ENCODE peak calls at places on chromosomes 6 and 20, in ten cellular contexts. One of them, this sample, is unnamed.

GRCh38 chr20:63697868-63698545 is 1.6 kb downstream of the TNFRSF6B start:
- DNase-seq in dorsolateral prefrontal cortex: no peak
- DNase-seq in fibroblast of mammary gland: no peak
- DNase-seq in astrocyte of the cerebellum: no peak
- DNase-seq in foreskin fibroblast: no peak
- DNase-seq in IMR-90: no peak
- DNase-seq in heart right ventricle: no peak
- DNase-seq in heart left ventricle: no peak
- DNase-seq in PC-3: no peak
- DNase-seq in tibial artery: peak
- DNase-seq in this sample: peak

GRCh38 chr6:87436435-87436834 is 28.7 kb downstream of the CFAP206 start:
- DNase-seq in fibroblast of mammary gland: peak
- DNase-seq in dorsolateral prefrontal cortex: no peak
- DNase-seq in heart left ventricle: peak
- DNase-seq in foreskin fibroblast: peak
- DNase-seq in heart right ventricle: no peak
- DNase-seq in PC-3: peak
- DNase-seq in tibial artery: no peak
- DNase-seq in IMR-90: peak
- DNase-seq in astrocyte of the cerebellum: peak
- DNase-seq in this sample: peak

GRCh38 chr6:166008441-166009369 is 158.9 kb downstream of the TBXT start:
- DNase-seq in IMR-90: peak
- DNase-seq in foreskin fibroblast: peak
- DNase-seq in tibial artery: no peak
- DNase-seq in heart left ventricle: no peak
- DNase-seq in heart right ventricle: no peak
- DNase-seq in fibroblast of mammary gland: peak
- DNase-seq in dorsolateral prefrontal cortex: peak
- DNase-seq in astrocyte of the cerebellum: no peak
- DNase-seq in PC-3: no peak
- DNase-seq in this sample: no peak

GRCh38 chr20:44030394-44030793 is 115.7 kb downstream of the TOX2 start:
- DNase-seq in dorsolateral prefrontal cortex: no peak
- DNase-seq in astrocyte of the cerebellum: no peak
- DNase-seq in foreskin fibroblast: no peak
- DNase-seq in IMR-90: no peak
- DNase-seq in tibial artery: no peak
- DNase-seq in heart left ventricle: no peak
- DNase-seq in fibroblast of mammary gland: no peak
- DNase-seq in PC-3: no peak
- DNase-seq in heart right ventricle: no peak
- DNase-seq in this sample: no peak

GRCh38 chr6:37565267-37566208 is 65.8 kb upstream of the CCDC167 start:
- DNase-seq in heart right ventricle: peak
- DNase-seq in tibial artery: no peak
- DNase-seq in fibroblast of mammary gland: no peak
- DNase-seq in heart left ventricle: no peak
- DNase-seq in astrocyte of the cerebellum: no peak
- DNase-seq in dorsolateral prefrontal cortex: no peak
- DNase-seq in PC-3: no peak
- DNase-seq in foreskin fibroblast: no peak
- DNase-seq in IMR-90: no peak
- DNase-seq in this sample: no peak

GRCh38 chr6:154468760-154469159 is 41.7 kb downstream of the CNKSR3 start:
- DNase-seq in heart left ventricle: no peak
- DNase-seq in foreskin fibroblast: no peak
- DNase-seq in fibroblast of mammary gland: no peak
- DNase-seq in heart right ventricle: no peak
- DNase-seq in dorsolateral prefrontal cortex: no peak
- DNase-seq in tibial artery: no peak
- DNase-seq in PC-3: no peak
- DNase-seq in astrocyte of the cerebellum: no peak
- DNase-seq in IMR-90: no peak
- DNase-seq in this sample: no peak

GRCh38 chr6:100464910-100465700 is at the start of gene SIM1:
- DNase-seq in fibroblast of mammary gland: peak
- DNase-seq in foreskin fibroblast: peak
- DNase-seq in heart left ventricle: peak
- DNase-seq in IMR-90: peak
- DNase-seq in heart right ventricle: peak
- DNase-seq in dorsolateral prefrontal cortex: peak
- DNase-seq in PC-3: no peak
- DNase-seq in tibial artery: no peak
- DNase-seq in astrocyte of the cerebellum: peak
- DNase-seq in this sample: peak

GRCh38 chr20:49452011-49452482 is 30.4 kb downstream of the KCNB1 start:
- DNase-seq in dorsolateral prefrontal cortex: peak
- DNase-seq in IMR-90: no peak
- DNase-seq in PC-3: peak
- DNase-seq in heart left ventricle: peak
- DNase-seq in fibroblast of mammary gland: peak
- DNase-seq in tibial artery: no peak
- DNase-seq in heart right ventricle: peak
- DNase-seq in foreskin fibroblast: peak
- DNase-seq in astrocyte of the cerebellum: no peak
- DNase-seq in this sample: no peak

DNA sequence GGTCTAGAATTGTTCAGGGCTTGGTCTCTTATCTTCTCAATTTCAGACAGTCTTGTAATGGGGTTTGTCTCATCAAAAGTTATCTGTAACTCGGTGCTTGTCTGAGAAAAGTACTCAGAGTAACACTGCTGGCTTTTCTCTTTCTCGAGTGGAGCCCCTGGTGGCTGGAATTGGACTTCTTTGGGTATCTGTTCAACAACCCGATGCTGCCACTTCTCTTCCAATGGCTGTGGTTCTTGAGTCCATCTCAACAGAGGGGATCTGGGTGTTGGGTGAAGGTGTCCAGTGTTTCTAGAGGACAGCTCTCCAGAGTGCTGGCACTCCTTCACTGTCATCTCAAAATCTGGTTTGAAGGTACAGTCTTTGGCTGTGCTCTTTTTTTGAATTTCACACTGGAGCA is 24.6 kb downstream of the DST start:
- DNase-seq in heart left ventricle: no peak
- DNase-seq in foreskin fibroblast: no peak
- DNase-seq in tibial artery: no peak
- DNase-seq in IMR-90: no peak
- DNase-seq in dorsolateral prefrontal cortex: no peak
- DNase-seq in heart right ventricle: no peak
- DNase-seq in PC-3: peak
- DNase-seq in astrocyte of the cerebellum: no peak
- DNase-seq in fibroblast of mammary gland: no peak
- DNase-seq in this sample: no peak
- TF ChIP-seq CTCF in heart left ventricle: no peak
- TF ChIP-seq CTCF in foreskin fibroblast: peak
- TF ChIP-seq CTCF in tibial artery: no peak
- TF ChIP-seq CTCF in IMR-90: peak
- TF ChIP-seq CTCF in dorsolateral prefrontal cortex: no peak
- TF ChIP-seq CTCF in heart right ventricle: no peak
- TF ChIP-seq CTCF in PC-3: peak
- TF ChIP-seq CTCF in astrocyte of the cerebellum: peak
- TF ChIP-seq CTCF in fibroblast of mammary gland: peak
- TF ChIP-seq CTCF in this sample: peak

GRCh38 chr20:10504893-10505292 is 69.8 kb downstream of the SLX4IP start:
- DNase-seq in fibroblast of mammary gland: peak
- DNase-seq in heart right ventricle: no peak
- DNase-seq in tibial artery: no peak
- DNase-seq in dorsolateral prefrontal cortex: no peak
- DNase-seq in astrocyte of the cerebellum: no peak
- DNase-seq in heart left ventricle: no peak
- DNase-seq in PC-3: no peak
- DNase-seq in foreskin fibroblast: peak
- DNase-seq in IMR-90: peak
- DNase-seq in this sample: peak
- H3K4me3 ChIP-seq in fibroblast of mammary gland: no peak
- H3K4me3 ChIP-seq in heart right ventricle: no peak
- H3K4me3 ChIP-seq in tibial artery: no peak
- H3K4me3 ChIP-seq in dorsolateral prefrontal cortex: no peak
- H3K4me3 ChIP-seq in astrocyte of the cerebellum: no peak
- H3K4me3 ChIP-seq in heart left ventricle: no peak
- H3K4me3 ChIP-seq in PC-3: no peak
- H3K4me3 ChIP-seq in foreskin fibroblast: no peak
- H3K4me3 ChIP-seq in IMR-90: no peak
- H3K4me3 ChIP-seq in this sample: no peak

GRCh38 chr20:31738729-31739549 is at the start of gene TPX2:
- DNase-seq in foreskin fibroblast: peak
- DNase-seq in heart left ventricle: peak
- DNase-seq in tibial artery: peak
- DNase-seq in fibroblast of mammary gland: peak
- DNase-seq in dorsolateral prefrontal cortex: peak
- DNase-seq in astrocyte of the cerebellum: peak
- DNase-seq in heart right ventricle: peak
- DNase-seq in IMR-90: peak
- DNase-seq in PC-3: peak
- DNase-seq in this sample: peak
- TF ChIP-seq CTCF in foreskin fibroblast: no peak
- TF ChIP-seq CTCF in heart left ventricle: no peak
- TF ChIP-seq CTCF in tibial artery: peak
- TF ChIP-seq CTCF in fibroblast of mammary gland: peak
- TF ChIP-seq CTCF in dorsolateral prefrontal cortex: peak
- TF ChIP-seq CTCF in astrocyte of the cerebellum: peak
- TF ChIP-seq CTCF in heart right ventricle: no peak
- TF ChIP-seq CTCF in IMR-90: peak
- TF ChIP-seq CTCF in PC-3: peak
- TF ChIP-seq CTCF in this sample: peak

DNA sequence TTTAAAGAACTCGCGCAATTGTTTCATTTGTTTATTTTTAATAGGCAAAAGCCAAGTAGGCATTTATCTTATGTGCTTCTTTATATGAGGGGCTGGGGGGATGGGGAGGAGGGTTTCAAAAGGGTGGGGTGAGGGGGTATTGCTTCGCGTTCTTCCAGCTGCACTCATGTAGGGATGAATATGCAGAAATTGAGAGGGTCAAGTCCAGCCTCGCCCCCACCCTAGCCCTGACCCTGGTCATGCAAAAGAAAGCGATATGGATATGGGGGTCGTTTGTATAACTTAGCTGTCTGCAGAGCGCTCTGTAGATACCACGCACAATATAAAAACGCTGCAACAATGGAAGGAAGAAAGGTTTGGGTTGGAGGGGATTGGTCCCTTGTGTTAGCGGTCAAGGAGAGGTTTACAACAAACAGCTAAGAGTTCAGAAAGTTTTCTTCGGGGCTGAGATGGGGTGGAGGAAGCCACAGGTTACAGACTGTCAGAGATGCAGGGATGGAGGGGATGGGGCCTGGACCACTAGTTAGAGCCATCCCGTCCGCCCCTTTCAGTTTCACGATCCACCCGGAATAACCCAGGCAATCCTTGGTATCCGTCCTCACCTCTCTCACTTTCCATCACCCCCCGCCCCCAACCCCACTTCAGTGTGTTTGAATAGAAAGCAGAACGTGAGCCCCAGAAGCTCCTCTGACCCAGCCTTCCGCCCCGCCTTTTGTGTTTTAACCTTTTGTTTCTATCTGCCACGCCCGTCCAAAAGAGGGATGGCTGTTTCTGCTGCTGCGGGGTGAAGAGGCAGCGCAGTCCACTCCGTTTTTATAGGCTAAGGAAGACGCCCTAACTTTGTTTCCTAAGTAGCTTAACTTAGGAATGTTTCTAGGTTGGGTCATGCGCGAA is 73.5 kb downstream of the SOX4 start:
- DNase-seq in heart right ventricle: no peak
- DNase-seq in astrocyte of the cerebellum: no peak
- DNase-seq in tibial artery: no peak
- DNase-seq in foreskin fibroblast: peak
- DNase-seq in heart left ventricle: peak
- DNase-seq in PC-3: no peak
- DNase-seq in fibroblast of mammary gland: no peak
- DNase-seq in dorsolateral prefrontal cortex: no peak
- DNase-seq in IMR-90: no peak
- DNase-seq in this sample: no peak
- H3K4me3 ChIP-seq in heart right ventricle: peak
- H3K4me3 ChIP-seq in astrocyte of the cerebellum: peak
- H3K4me3 ChIP-seq in tibial artery: peak
- H3K4me3 ChIP-seq in foreskin fibroblast: peak
- H3K4me3 ChIP-seq in heart left ventricle: peak
- H3K4me3 ChIP-seq in PC-3: peak
- H3K4me3 ChIP-seq in fibroblast of mammary gland: no peak
- H3K4me3 ChIP-seq in dorsolateral prefrontal cortex: peak
- H3K4me3 ChIP-seq in IMR-90: peak
- H3K4me3 ChIP-seq in this sample: peak

GRCh38 chr6:56760842-56761241 is 118.2 kb upstream of the DST start:
- DNase-seq in heart right ventricle: no peak
- DNase-seq in heart left ventricle: no peak
- DNase-seq in fibroblast of mammary gland: no peak
- DNase-seq in tibial artery: no peak
- DNase-seq in IMR-90: no peak
- DNase-seq in dorsolateral prefrontal cortex: no peak
- DNase-seq in PC-3: no peak
- DNase-seq in foreskin fibroblast: no peak
- DNase-seq in astrocyte of the cerebellum: no peak
- DNase-seq in this sample: peak

GRCh38 chr6:56766139-56766805 is 123.6 kb upstream of the DST start:
- DNase-seq in foreskin fibroblast: no peak
- DNase-seq in heart right ventricle: no peak
- DNase-seq in PC-3: no peak
- DNase-seq in IMR-90: no peak
- DNase-seq in fibroblast of mammary gland: no peak
- DNase-seq in heart left ventricle: no peak
- DNase-seq in dorsolateral prefrontal cortex: no peak
- DNase-seq in astrocyte of the cerebellum: no peak
- DNase-seq in tibial artery: no peak
- DNase-seq in this sample: no peak

GRCh38 chr6:56766806-56767178 is 124.1 kb upstream of the DST start:
- DNase-seq in astrocyte of the cerebellum: no peak
- DNase-seq in heart right ventricle: no peak
- DNase-seq in fibroblast of mammary gland: peak
- DNase-seq in heart left ventricle: no peak
- DNase-seq in PC-3: peak
- DNase-seq in tibial artery: no peak
- DNase-seq in foreskin fibroblast: peak
- DNase-seq in IMR-90: peak
- DNase-seq in dorsolateral prefrontal cortex: no peak
- DNase-seq in this sample: peak

GRCh38 chr6:56765494-56765893 is 122.8 kb upstream of the DST start:
- DNase-seq in IMR-90: no peak
- DNase-seq in PC-3: no peak
- DNase-seq in dorsolateral prefrontal cortex: no peak
- DNase-seq in fibroblast of mammary gland: peak
- DNase-seq in foreskin fibroblast: no peak
- DNase-seq in heart right ventricle: no peak
- DNase-seq in heart left ventricle: no peak
- DNase-seq in astrocyte of the cerebellum: no peak
- DNase-seq in tibial artery: no peak
- DNase-seq in this sample: no peak

DNA sequence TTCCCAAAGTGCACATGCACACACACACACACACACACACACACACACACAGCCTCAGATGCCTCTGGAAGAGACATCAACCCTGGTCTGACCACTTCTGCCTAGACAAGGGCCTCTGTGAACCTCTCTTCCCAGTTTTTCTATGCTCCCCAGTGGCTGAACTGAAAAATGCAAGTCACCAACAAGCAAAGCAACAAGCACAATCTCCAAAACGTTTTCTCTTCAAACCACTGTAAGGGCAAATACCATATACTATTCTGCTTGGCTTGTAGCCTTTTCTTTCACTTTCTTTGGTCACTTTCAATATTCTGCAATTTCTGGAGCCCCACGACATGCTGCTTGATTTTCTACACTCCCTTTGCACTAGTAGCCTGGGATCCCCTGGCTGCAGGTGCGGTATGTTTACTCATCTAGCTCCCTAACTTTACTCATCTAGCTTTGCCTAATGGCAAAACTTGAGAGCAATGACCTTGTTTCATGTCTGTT is 121.4 kb upstream of the DST start:
- DNase-seq in IMR-90: peak
- DNase-seq in astrocyte of the cerebellum: no peak
- DNase-seq in PC-3: peak
- DNase-seq in heart left ventricle: no peak
- DNase-seq in dorsolateral prefrontal cortex: no peak
- DNase-seq in foreskin fibroblast: no peak
- DNase-seq in fibroblast of mammary gland: peak
- DNase-seq in heart right ventricle: no peak
- DNase-seq in tibial artery: no peak
- DNase-seq in this sample: peak
- TF ChIP-seq CTCF in IMR-90: peak
- TF ChIP-seq CTCF in astrocyte of the cerebellum: peak
- TF ChIP-seq CTCF in PC-3: peak
- TF ChIP-seq CTCF in heart left ventricle: no peak
- TF ChIP-seq CTCF in dorsolateral prefrontal cortex: peak
- TF ChIP-seq CTCF in foreskin fibroblast: peak
- TF ChIP-seq CTCF in fibroblast of mammary gland: peak
- TF ChIP-seq CTCF in heart right ventricle: no peak
- TF ChIP-seq CTCF in tibial artery: peak
- TF ChIP-seq CTCF in this sample: peak